ENCODE peak calls at places on chromosomes 11 and 22, in nine cellular contexts. One of them, this sample, is unnamed.

GRCh38 chr22:26972281-26972680 is 314.9 kb downstream of the MIAT start:
- DNase-seq in IMR-90: no peak
- DNase-seq in hepatocyte: no peak
- DNase-seq in fibroblast of lung: peak; percentile 65
- DNase-seq in endothelial cell of umbilical vein: no peak
- DNase-seq in GM23248: peak; percentile 67
- DNase-seq in keratinocyte: no peak
- DNase-seq in mammary epithelial cell: no peak
- DNase-seq in PC-3: no peak
- DNase-seq in this sample: no peak

GRCh38 chr11:36278531-36279245 is 10.5 kb downstream of the COMMD9 start:
- DNase-seq in GM23248: no peak
- DNase-seq in hepatocyte: no peak
- DNase-seq in IMR-90: peak; percentile 47
- DNase-seq in fibroblast of lung: peak; percentile 30
- DNase-seq in PC-3: no peak
- DNase-seq in keratinocyte: no peak
- DNase-seq in endothelial cell of umbilical vein: no peak
- DNase-seq in mammary epithelial cell: no peak
- DNase-seq in this sample: no peak

GRCh38 chr11:126664643-126665042 is 309.2 kb downstream of the ST3GAL4 start:
- DNase-seq in mammary epithelial cell: no peak
- DNase-seq in hepatocyte: no peak
- DNase-seq in IMR-90: no peak
- DNase-seq in keratinocyte: no peak
- DNase-seq in PC-3: no peak
- DNase-seq in GM23248: no peak
- DNase-seq in endothelial cell of umbilical vein: no peak
- DNase-seq in fibroblast of lung: no peak
- DNase-seq in this sample: no peak

GRCh38 chr11:16613401-16614381 is 124.8 kb upstream of the C11orf58 start:
- DNase-seq in hepatocyte: peak; percentile 95
- DNase-seq in mammary epithelial cell: peak; percentile 72
- DNase-seq in PC-3: peak; percentile 84
- DNase-seq in GM23248: peak; percentile 92
- DNase-seq in keratinocyte: no peak
- DNase-seq in fibroblast of lung: peak; percentile 76
- DNase-seq in IMR-90: peak; percentile 83
- DNase-seq in endothelial cell of umbilical vein: peak; percentile 71
- DNase-seq in this sample: peak; percentile 49

GRCh38 chr11:75479598-75479986 is 46.1 kb downstream of the GDPD5 start:
- DNase-seq in hepatocyte: no peak
- DNase-seq in IMR-90: no peak
- DNase-seq in fibroblast of lung: no peak
- DNase-seq in mammary epithelial cell: no peak
- DNase-seq in keratinocyte: no peak
- DNase-seq in endothelial cell of umbilical vein: no peak
- DNase-seq in PC-3: no peak
- DNase-seq in GM23248: no peak
- DNase-seq in this sample: no peak

GRCh38 chr22:47055461-47055860 is 293.0 kb downstream of the TBC1D22A start:
- DNase-seq in keratinocyte: no peak
- DNase-seq in IMR-90: no peak
- DNase-seq in endothelial cell of umbilical vein: no peak
- DNase-seq in fibroblast of lung: no peak
- DNase-seq in GM23248: no peak
- DNase-seq in hepatocyte: no peak
- DNase-seq in PC-3: no peak
- DNase-seq in mammary epithelial cell: no peak
- DNase-seq in this sample: no peak

GRCh38 chr11:129375731-129376657 is at the start of gene BARX2:
- DNase-seq in IMR-90: peak; percentile 54
- DNase-seq in endothelial cell of umbilical vein: peak; percentile 47
- DNase-seq in fibroblast of lung: peak; percentile 66
- DNase-seq in PC-3: peak; percentile 86
- DNase-seq in GM23248: peak; percentile 86
- DNase-seq in keratinocyte: no peak
- DNase-seq in hepatocyte: peak; percentile 89
- DNase-seq in mammary epithelial cell: peak; percentile 64
- DNase-seq in this sample: no peak

GRCh38 chr11:65448418-65449196 is 26.0 kb downstream of the NEAT1 start:
- DNase-seq in endothelial cell of umbilical vein: peak; percentile 37
- DNase-seq in IMR-90: peak; percentile 64
- DNase-seq in GM23248: peak; percentile 77
- DNase-seq in keratinocyte: no peak
- DNase-seq in mammary epithelial cell: peak; percentile 65
- DNase-seq in hepatocyte: peak; percentile 64
- DNase-seq in PC-3: peak; percentile 2
- DNase-seq in fibroblast of lung: peak; percentile 69
- DNase-seq in this sample: no peak

GRCh38 chr11:128585498-128586238 is 1.7 kb downstream of the ETS1 start:
- DNase-seq in hepatocyte: no peak
- DNase-seq in IMR-90: no peak
- DNase-seq in fibroblast of lung: no peak
- DNase-seq in mammary epithelial cell: no peak
- DNase-seq in PC-3: no peak
- DNase-seq in keratinocyte: no peak
- DNase-seq in endothelial cell of umbilical vein: no peak
- DNase-seq in GM23248: no peak
- DNase-seq in this sample: no peak

GRCh38 chr11:94504689-94505293 is 7.5 kb upstream of the C11orf97 start:
- DNase-seq in endothelial cell of umbilical vein: peak; percentile 66
- DNase-seq in hepatocyte: peak; percentile 68
- DNase-seq in keratinocyte: no peak
- DNase-seq in mammary epithelial cell: peak; percentile 38
- DNase-seq in PC-3: peak; percentile 90
- DNase-seq in GM23248: peak; percentile 67
- DNase-seq in IMR-90: peak; percentile 68
- DNase-seq in fibroblast of lung: peak; percentile 41
- DNase-seq in this sample: no peak

GRCh38 chr11:45102810-45103621 is 43.4 kb upstream of the PRDM11 start:
- DNase-seq in GM23248: peak; percentile 89
- DNase-seq in PC-3: peak; percentile 84
- DNase-seq in keratinocyte: peak; percentile 79
- DNase-seq in endothelial cell of umbilical vein: peak; percentile 86
- DNase-seq in mammary epithelial cell: peak; percentile 63
- DNase-seq in fibroblast of lung: peak; percentile 82
- DNase-seq in hepatocyte: peak; percentile 77
- DNase-seq in IMR-90: peak; percentile 88
- DNase-seq in this sample: peak; percentile 51

GRCh38 chr22:21845558-21846452 is 21.6 kb downstream of the MAPK1 start:
- DNase-seq in PC-3: no peak
- DNase-seq in mammary epithelial cell: no peak
- DNase-seq in keratinocyte: no peak
- DNase-seq in endothelial cell of umbilical vein: no peak
- DNase-seq in hepatocyte: no peak
- DNase-seq in fibroblast of lung: no peak
- DNase-seq in GM23248: no peak
- DNase-seq in IMR-90: no peak
- DNase-seq in this sample: no peak
- H4K20me1 ChIP-seq in PC-3: peaks cover 10% of the 10 kb centered on the region
- H4K20me1 ChIP-seq in mammary epithelial cell: no peaks in the 10 kb centered on the region
- H4K20me1 ChIP-seq in keratinocyte: peaks cover 4% of the 10 kb centered on the region
- H4K20me1 ChIP-seq in endothelial cell of umbilical vein: peaks cover 10% of the 10 kb centered on the region
- H4K20me1 ChIP-seq in hepatocyte: peaks cover 69% of the 10 kb centered on the region
- H4K20me1 ChIP-seq in fibroblast of lung: no peaks in the 10 kb centered on the region
- H4K20me1 ChIP-seq in GM23248: peaks cover 29% of the 10 kb centered on the region
- H4K20me1 ChIP-seq in IMR-90: peaks cover 73% of the 10 kb centered on the region
- H4K20me1 ChIP-seq in this sample: peaks cover 75% of the 10 kb centered on the region

GRCh38 chr11:48075637-48076036 is 95.3 kb downstream of the PTPRJ start:
- DNase-seq in mammary epithelial cell: no peak
- DNase-seq in GM23248: no peak
- DNase-seq in hepatocyte: no peak
- DNase-seq in PC-3: no peak
- DNase-seq in fibroblast of lung: no peak
- DNase-seq in IMR-90: no peak
- DNase-seq in keratinocyte: no peak
- DNase-seq in endothelial cell of umbilical vein: no peak
- DNase-seq in this sample: no peak

GRCh38 chr11:48074425-48075181 is 94.2 kb downstream of the PTPRJ start:
- DNase-seq in mammary epithelial cell: no peak
- DNase-seq in GM23248: no peak
- DNase-seq in hepatocyte: no peak
- DNase-seq in keratinocyte: no peak
- DNase-seq in IMR-90: no peak
- DNase-seq in PC-3: no peak
- DNase-seq in endothelial cell of umbilical vein: no peak
- DNase-seq in fibroblast of lung: peak; percentile 39
- DNase-seq in this sample: no peak

GRCh38 chr11:48077251-48077650 is 96.9 kb downstream of the PTPRJ start:
- DNase-seq in hepatocyte: no peak
- DNase-seq in fibroblast of lung: peak; percentile 77
- DNase-seq in mammary epithelial cell: no peak
- DNase-seq in IMR-90: peak; percentile 57
- DNase-seq in keratinocyte: no peak
- DNase-seq in GM23248: no peak
- DNase-seq in endothelial cell of umbilical vein: no peak
- DNase-seq in PC-3: no peak
- DNase-seq in this sample: no peak

GRCh38 chr11:48078661-48079060 is 98.3 kb downstream of the PTPRJ start:
- DNase-seq in GM23248: no peak
- DNase-seq in mammary epithelial cell: no peak
- DNase-seq in keratinocyte: no peak
- DNase-seq in hepatocyte: no peak
- DNase-seq in PC-3: no peak
- DNase-seq in fibroblast of lung: peak; percentile 34
- DNase-seq in endothelial cell of umbilical vein: no peak
- DNase-seq in IMR-90: peak; percentile 19
- DNase-seq in this sample: no peak

DNA sequence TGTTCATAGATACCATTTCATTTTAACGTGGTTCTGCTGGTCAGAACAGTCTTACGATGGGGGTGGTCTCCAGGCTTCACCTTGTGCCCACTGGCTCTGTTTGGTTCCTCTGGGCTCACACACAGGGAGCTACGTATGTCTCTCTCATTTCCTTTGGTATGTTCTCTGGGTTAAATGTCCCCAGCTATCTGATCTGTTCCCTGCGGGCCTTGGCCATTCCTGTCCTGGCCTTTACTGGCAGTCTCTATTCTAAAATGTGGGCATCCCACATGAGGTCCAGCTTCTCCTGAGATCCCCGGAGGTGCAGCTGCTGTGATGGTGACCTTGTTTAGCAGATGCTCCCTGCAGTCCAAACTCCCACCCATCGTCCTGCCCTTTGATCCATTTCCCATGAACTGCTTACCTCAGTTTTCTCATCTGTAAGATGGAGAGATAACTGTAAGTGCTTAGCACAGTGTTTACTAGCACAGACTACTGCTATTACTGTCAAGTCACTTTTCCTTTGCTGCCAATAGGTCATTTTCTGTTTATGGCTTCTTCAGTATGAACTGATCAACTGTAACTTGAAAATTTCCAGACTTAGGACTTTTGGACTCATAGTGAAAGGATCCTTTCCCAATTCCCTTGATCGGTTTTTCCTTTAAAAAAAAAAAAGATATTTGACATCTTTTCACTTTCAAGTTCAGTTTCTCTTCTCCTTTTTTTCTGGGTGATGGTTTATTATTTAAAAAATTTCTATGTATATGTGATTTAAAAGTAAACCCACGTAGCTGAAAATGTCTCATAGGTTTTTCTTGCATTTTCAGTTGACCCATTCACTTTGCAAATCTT is 92.9 kb downstream of the PTPRJ start:
- DNase-seq in IMR-90: no peak
- DNase-seq in fibroblast of lung: no peak
- DNase-seq in endothelial cell of umbilical vein: no peak
- DNase-seq in keratinocyte: no peak
- DNase-seq in mammary epithelial cell: no peak
- DNase-seq in hepatocyte: no peak
- DNase-seq in PC-3: no peak
- DNase-seq in GM23248: no peak
- DNase-seq in this sample: no peak
- H3K4me1 ChIP-seq in IMR-90: peaks cover 4% of the 10 kb centered on the region
- H3K4me1 ChIP-seq in fibroblast of lung: no peaks in the 10 kb centered on the region
- H3K4me1 ChIP-seq in endothelial cell of umbilical vein: no peaks in the 10 kb centered on the region
- H3K4me1 ChIP-seq in keratinocyte: no peaks in the 10 kb centered on the region
- H3K4me1 ChIP-seq in mammary epithelial cell: no peaks in the 10 kb centered on the region
- H3K4me1 ChIP-seq in hepatocyte: no peaks in the 10 kb centered on the region
- H3K4me1 ChIP-seq in PC-3: no peaks in the 10 kb centered on the region
- H3K4me1 ChIP-seq in GM23248: no peaks in the 10 kb centered on the region
- H3K4me1 ChIP-seq in this sample: no peaks in the 10 kb centered on the region

DNA sequence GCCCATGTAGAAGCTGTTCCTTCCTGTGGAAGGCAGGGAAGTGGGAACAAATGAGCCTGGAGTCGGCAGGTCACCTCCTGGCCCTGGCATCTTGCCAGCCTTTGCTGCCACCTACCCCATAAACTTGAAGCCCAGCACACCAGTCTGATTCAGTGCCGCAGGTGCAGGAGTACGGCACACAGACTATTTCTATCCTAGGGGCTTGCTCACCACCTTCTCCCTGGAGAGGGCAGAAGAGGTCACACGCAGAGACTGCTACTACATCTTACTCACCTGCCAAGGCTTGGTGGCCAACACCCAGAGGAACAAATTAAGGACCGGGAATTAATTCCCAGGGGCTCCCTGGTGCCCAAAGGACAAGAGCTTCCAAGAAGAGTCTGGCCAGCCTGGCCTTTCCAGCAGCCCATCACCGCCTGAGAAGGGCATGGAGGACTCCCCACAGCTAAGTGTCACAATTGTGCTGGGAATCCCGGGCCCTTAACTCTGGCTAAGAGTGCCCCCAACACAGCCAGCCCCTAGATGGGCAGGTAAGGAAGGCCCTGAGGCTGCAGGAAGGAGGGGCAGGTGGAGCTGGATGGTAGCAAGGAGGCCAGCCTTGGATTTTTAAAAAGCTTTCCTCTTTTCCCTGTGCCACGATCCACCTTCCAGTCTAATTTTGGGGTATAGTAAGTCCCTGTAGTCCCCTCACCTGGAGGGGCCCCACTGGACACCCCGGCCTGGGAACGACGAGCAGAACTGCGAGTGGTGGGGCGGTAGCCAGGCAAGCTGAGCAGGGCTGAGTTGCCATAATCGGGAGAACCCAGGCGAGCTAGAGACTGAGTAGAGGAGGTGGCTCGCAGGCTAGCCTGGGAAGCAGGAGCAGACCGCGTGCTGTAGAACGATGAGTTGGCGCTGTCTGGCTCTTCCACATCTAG is 6.9 kb downstream of the IL18BP start:
- DNase-seq in IMR-90: no peak
- DNase-seq in hepatocyte: no peak
- DNase-seq in keratinocyte: no peak
- DNase-seq in GM23248: no peak
- DNase-seq in mammary epithelial cell: no peak
- DNase-seq in fibroblast of lung: no peak
- DNase-seq in endothelial cell of umbilical vein: peak; percentile 42
- DNase-seq in PC-3: peak; percentile 19
- DNase-seq in this sample: no peak
- H4K20me1 ChIP-seq in IMR-90: peaks cover 29% of the 10 kb centered on the region
- H4K20me1 ChIP-seq in hepatocyte: peaks cover 20% of the 10 kb centered on the region
- H4K20me1 ChIP-seq in keratinocyte: no peaks in the 10 kb centered on the region
- H4K20me1 ChIP-seq in GM23248: no peaks in the 10 kb centered on the region
- H4K20me1 ChIP-seq in mammary epithelial cell: no peaks in the 10 kb centered on the region
- H4K20me1 ChIP-seq in fibroblast of lung: no peaks in the 10 kb centered on the region
- H4K20me1 ChIP-seq in endothelial cell of umbilical vein: no peaks in the 10 kb centered on the region
- H4K20me1 ChIP-seq in PC-3: peaks cover 5% of the 10 kb centered on the region
- H4K20me1 ChIP-seq in this sample: peaks cover 36% of the 10 kb centered on the region

DNA sequence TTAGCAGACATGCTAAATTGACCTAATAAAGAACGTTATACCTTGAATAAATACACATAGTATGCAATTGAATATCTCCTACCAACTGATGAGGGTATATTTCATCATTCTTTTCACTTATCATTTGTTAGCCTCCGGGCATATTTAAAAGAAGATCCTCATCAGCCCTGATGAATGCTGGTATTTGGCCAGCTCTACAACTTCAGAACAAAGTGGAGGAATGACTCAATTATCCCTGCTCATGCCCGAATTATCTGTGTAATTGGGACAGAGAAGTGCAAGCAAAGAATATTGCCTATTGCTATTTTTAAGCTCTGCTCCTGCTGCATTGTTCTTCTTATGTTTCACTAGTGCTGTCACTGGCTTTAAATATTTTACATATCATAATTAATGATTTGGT is 622.1 kb downstream of the METTL15 start:
- DNase-seq in fibroblast of lung: peak; percentile 54
- DNase-seq in endothelial cell of umbilical vein: no peak
- DNase-seq in PC-3: peak; percentile 44
- DNase-seq in hepatocyte: no peak
- DNase-seq in IMR-90: peak; percentile 38
- DNase-seq in mammary epithelial cell: peak; percentile 47
- DNase-seq in GM23248: peak; percentile 80
- DNase-seq in keratinocyte: no peak
- DNase-seq in this sample: no peak
- H3K4me1 ChIP-seq in fibroblast of lung: no peaks in the 10 kb centered on the region
- H3K4me1 ChIP-seq in endothelial cell of umbilical vein: no peaks in the 10 kb centered on the region
- H3K4me1 ChIP-seq in PC-3: no peaks in the 10 kb centered on the region
- H3K4me1 ChIP-seq in hepatocyte: no peaks in the 10 kb centered on the region
- H3K4me1 ChIP-seq in IMR-90: peaks cover 4% of the 10 kb centered on the region
- H3K4me1 ChIP-seq in mammary epithelial cell: peaks cover 6% of the 10 kb centered on the region
- H3K4me1 ChIP-seq in GM23248: peaks cover 22% of the 10 kb centered on the region
- H3K4me1 ChIP-seq in keratinocyte: no peaks in the 10 kb centered on the region
- H3K4me1 ChIP-seq in this sample: no peaks in the 10 kb centered on the region